ENCODE peak calls at places on chromosomes 2 and 18, in seven cellular contexts. K is K562, W is HepG2, F is Panc1, B is upper lobe of left lung, E is GM23338, A is GM12878. J is an unnamed sample. For H3K4me1, the result is how much of the 10 kb centered on the place peaks cover.

GRCh38 chr18:12318857-12319256 is 10.8 kb downstream of the TUBB6 start:
- ATAC-seq in K (no peak), W (no peak), F (no peak), B (no peak), E (no peak), A (no peak), J (no peak)

GRCh38 chr2:69034845-69035244 is 21.9 kb downstream of the ANTXR1 start:
- ATAC-seq in K (no peak), W (no peak), F (no peak), B (no peak), E (no peak), A (no peak), J (no peak)

GRCh38 chr2:98464772-98465310 is 20.2 kb downstream of the INPP4A start:
- ATAC-seq in K (peak), W (no peak), F (no peak), B (peak), E (no peak), A (peak), J (no peak)

GRCh38 chr2:112756207-112756606 is 8.2 kb downstream of the CKAP2L start:
- ATAC-seq in K (no peak), W (no peak), F (no peak), B (no peak), E (no peak), A (peak), J (no peak)

GRCh38 chr18:50286391-50287027 is 983 bp downstream of the CXXC1 start:
- ATAC-seq in K (peak), W (no peak), F (no peak), B (no peak), E (peak), A (no peak), J (no peak)

GRCh38 chr2:19176172-19176852 is 182.1 kb downstream of the OSR1 start:
- ATAC-seq in K (no peak), W (no peak), F (no peak), B (no peak), E (no peak), A (no peak), J (no peak)

GRCh38 chr2:197258580-197258979 is 52.0 kb downstream of the ANKRD44 start:
- ATAC-seq in K (no peak), W (no peak), F (no peak), B (no peak), E (no peak), A (peak), J (no peak)

GRCh38 chr18:48923746-48924580 is 26.8 kb downstream of the SMAD7 start:
- ATAC-seq in K (no peak), W (no peak), F (peak), B (no peak), E (no peak), A (peak), J (no peak)

GRCh38 chr2:208354964-208355381 is 51.6 kb upstream of the PTH2R start:
- ATAC-seq in K (no peak), W (peak), F (no peak), B (no peak), E (no peak), A (no peak), J (peak)

GRCh38 chr18:323253-323622 is 55.4 kb upstream of the THOC1 start:
- ATAC-seq in K (no peak), W (peak), F (no peak), B (peak), E (no peak), A (no peak), J (peak)

GRCh38 chr2:28663359-28663758 is 88.3 kb upstream of the PPP1CB start:
- ATAC-seq in K (peak), W (peak), F (peak), B (peak), E (no peak), A (no peak), J (peak)

GRCh38 chr2:42025151-42025582 is 22.7 kb upstream of the PKDCC start:
- ATAC-seq in K (no peak), W (peak), F (no peak), B (peak), E (peak), A (no peak), J (peak)

GRCh38 chr18:9817725-9818422 is 67.9 kb upstream of the TXNDC2 start:
- ATAC-seq in K (peak), W (no peak), F (no peak), B (no peak), E (no peak), A (no peak), J (peak)

GRCh38 chr2:211598238-211598637 is 940.4 kb downstream of the ERBB4 start:
- ATAC-seq in K (no peak), W (no peak), F (no peak), B (no peak), E (no peak), A (no peak), J (no peak)

GRCh38 chr2:47201224-47201623 is 46.1 kb upstream of the STPG4 start:
- ATAC-seq in K (no peak), W (no peak), F (peak), B (no peak), E (no peak), A (peak), J (no peak)

GRCh38 chr2:105933906-105934305 is 189.2 kb downstream of the NCK2 start:
- ATAC-seq in K (peak), W (no peak), F (no peak), B (no peak), E (no peak), A (no peak), J (no peak)

GRCh38 chr2:88068044-88068443 is 419 bp downstream of the SMYD1 start:
- ATAC-seq in K (no peak), W (no peak), F (no peak), B (no peak), E (no peak), A (no peak), J (no peak)

GRCh38 chr2:207328944-207329386 is 163.2 kb upstream of the KLF7 start:
- ATAC-seq in K (no peak), W (no peak), F (no peak), B (no peak), E (no peak), A (peak), J (no peak)

GRCh38 chr2:160347269-160347863 is 146.2 kb downstream of the RBMS1 start:
- ATAC-seq in K (no peak), W (no peak), F (no peak), B (no peak), E (no peak), A (no peak), J (no peak)

GRCh38 chr2:184524551-184525382 is 73.6 kb upstream of the ZNF804A start:
- ATAC-seq in K (no peak), W (no peak), F (no peak), B (no peak), E (no peak), A (no peak), J (no peak)

GRCh38 chr2:181698230-181698629 is 17.9 kb upstream of the NEUROD1 start:
- ATAC-seq in K (no peak), W (no peak), F (no peak), B (no peak), E (no peak), A (no peak), J (no peak)

GRCh38 chr2:200728630-200729029 is 83.1 kb upstream of the BZW1 start:
- ATAC-seq in K (peak), W (no peak), F (no peak), B (peak), E (no peak), A (no peak), J (peak)

GRCh38 chr18:58590827-58591226 is 38.1 kb downstream of the ALPK2 start:
- ATAC-seq in K (peak), W (peak), F (no peak), B (no peak), E (peak), A (no peak), J (no peak)

GRCh38 chr2:226660524-226660923 is 139.1 kb downstream of the IRS1 start:
- ATAC-seq in K (no peak), W (no peak), F (no peak), B (peak), E (no peak), A (no peak), J (peak)

GRCh38 chr2:65932571-65932970 is 500.2 kb upstream of the SPRED2 start:
- ATAC-seq in K (no peak), W (no peak), F (no peak), B (no peak), E (no peak), A (no peak), J (no peak)

GRCh38 chr2:105557515-105557914 is 158.7 kb upstream of the FHL2 start:
- ATAC-seq in K (no peak), W (no peak), F (no peak), B (peak), E (no peak), A (no peak), J (no peak)

GRCh38 chr2:230575640-230576324 is 136.9 kb upstream of the CAB39 start:
- ATAC-seq in K (peak), W (no peak), F (no peak), B (no peak), E (no peak), A (no peak), J (no peak)

GRCh38 chr2:68645523-68645922 is 2.1 kb downstream of the PROKR1 start:
- ATAC-seq in K (no peak), W (no peak), F (no peak), B (no peak), E (no peak), A (no peak), J (no peak)

GRCh38 chr2:14303366-14304115 is 329.0 kb upstream of the LRATD1 start:
- ATAC-seq in K (no peak), W (no peak), F (no peak), B (no peak), E (no peak), A (peak), J (no peak)

GRCh38 chr2:46200100-46200690 is 97.0 kb upstream of the EPAS1 start:
- ATAC-seq in K (no peak), W (peak), F (no peak), B (no peak), E (no peak), A (peak), J (no peak)

GRCh38 chr2:201915446-201915845 is 109.1 kb downstream of the CDK15 start:
- ATAC-seq in K (peak), W (peak), F (no peak), B (no peak), E (peak), A (peak), J (no peak)

GRCh38 chr2:124476291-124476690 is 451.2 kb downstream of the CNTNAP5 start:
- ATAC-seq in K (no peak), W (no peak), F (no peak), B (no peak), E (no peak), A (no peak), J (no peak)

GRCh38 chr2:233936089-233936488 is 18.9 kb downstream of the TRPM8 start:
- ATAC-seq in K (no peak), W (no peak), F (no peak), B (no peak), E (no peak), A (no peak), J (no peak)

GRCh38 chr18:69330345-69330744 is 70.3 kb upstream of the DOK6 start:
- ATAC-seq in K (no peak), W (peak), F (no peak), B (no peak), E (no peak), A (no peak), J (no peak)

GRCh38 chr18:51391215-51391614 is 193.7 kb upstream of the MEX3C start:
- ATAC-seq in K (no peak), W (no peak), F (no peak), B (no peak), E (no peak), A (no peak), J (no peak)

GRCh38 chr2:199862779-199863178 is 11.8 kb upstream of the FTCDNL1 start:
- ATAC-seq in K (no peak), W (no peak), F (no peak), B (no peak), E (no peak), A (no peak), J (no peak)

GRCh38 chr2:161418275-161418714 is 2.2 kb downstream of the TBR1 start:
- ATAC-seq in K (no peak), W (no peak), F (no peak), B (no peak), E (no peak), A (no peak), J (no peak)
- TF ChIP-seq POLR2AphosphoS5 in K (no peak), W (no peak), F (no peak), B (no peak), E (no peak), A (no peak), J (no peak)

DNA sequence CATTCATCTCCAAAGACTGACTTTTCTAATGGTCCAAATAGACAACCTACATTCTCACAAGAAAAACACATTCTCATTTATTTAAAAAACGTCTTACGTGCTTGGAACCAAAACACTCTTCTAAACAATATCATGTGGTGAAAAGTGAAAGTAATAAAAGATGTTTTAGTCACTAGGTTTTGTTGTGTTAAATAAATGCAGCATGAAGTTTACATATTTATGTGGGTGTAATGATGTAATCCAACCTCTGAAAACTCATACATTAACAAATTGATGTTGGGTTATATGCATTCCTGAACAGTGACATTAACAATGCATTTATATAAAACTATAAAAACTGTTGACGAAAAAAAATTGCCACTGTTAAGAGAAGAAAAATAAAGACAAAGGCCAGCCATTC is 55.1 kb upstream of the ACVR2A start:
- ATAC-seq in K (no peak), W (no peak), F (no peak), B (no peak), E (no peak), A (peak), J (no peak)
- H3K4me3 ChIP-seq in K (no peak), W (no peak), F (no peak), B (no peak), E (no peak), A (no peak), J (no peak)

GRCh38 chr2:66995636-66996035 is 401.5 kb upstream of the ETAA1 start:
- ATAC-seq in K (no peak), W (no peak), F (no peak), B (no peak), E (no peak), A (no peak), J (no peak)
- H3K4me1 ChIP-seq in K (under half), W (under half), F (under half), B (under half), E (under half), A (under half), J (under half)

GRCh38 chr2:10389596-10389995 is 58.5 kb downstream of the ODC1 start:
- ATAC-seq in K (no peak), W (no peak), F (no peak), B (no peak), E (no peak), A (no peak), J (peak)
- TF ChIP-seq POLR2AphosphoS5 in K (no peak), W (no peak), F (no peak), B (peak), E (no peak), A (no peak), J (no peak)

GRCh38 chr2:238457927-238458324 is 31.2 kb downstream of the ASB1 start:
- ATAC-seq in K (no peak), W (peak), F (no peak), B (peak), E (no peak), A (no peak), J (peak)
- H3K4me3 ChIP-seq in K (no peak), W (no peak), F (no peak), B (no peak), E (no peak), A (no peak), J (no peak)

J was measured in gastroesophageal sphincter.